ENCODE peak calls at places on chromosome 1, in six cellular contexts. W is RCC 7860, C is hypothalamus, Y is aorta, H is neuronal stem cell, K is AG08396. V is an unnamed sample.
A peak's percentile ranks its signal among the peaks of the same experiment; 100 is the strongest.

GRCh38 chr1:17438977-17439249 is 564 bp downstream of the RCC2 start:
- DNase-seq in W (no peak), C (no peak), Y (peak; percentile 74), H (no peak), K (no peak), V (no peak)

GRCh38 chr1:27018316-27018715 is 5.7 kb upstream of the TENT5B start:
- DNase-seq in W (no peak), C (no peak), Y (no peak), H (no peak), K (no peak), V (no peak)

GRCh38 chr1:65509912-65510680 is 89.6 kb downstream of the LEPR start:
- DNase-seq in W (peak; percentile 34), C (no peak), Y (no peak), H (no peak), K (no peak), V (no peak)

GRCh38 chr1:44713321-44713781 is 17.6 kb downstream of the RNU5D-1 start:
- DNase-seq in W (no peak), C (no peak), Y (no peak), H (no peak), K (no peak), V (no peak)

GRCh38 chr1:31762726-31763670 is 1.1 kb downstream of the ADGRB2 start:
- DNase-seq in W (peak; percentile 37), C (peak; percentile 75), Y (peak; percentile 89), H (peak; percentile 72), K (peak; percentile 86), V (no peak)

GRCh38 chr1:205309741-205310140 is 11.8 kb downstream of the NUAK2 start:
- DNase-seq in W (no peak), C (no peak), Y (no peak), H (no peak), K (no peak), V (no peak)

GRCh38 chr1:206814716-206815341 is 42.5 kb upstream of the IL10 start:
- DNase-seq in W (peak; percentile 32), C (no peak), Y (no peak), H (no peak), K (peak; percentile 47), V (peak; percentile 44)

GRCh38 chr1:42420145-42420544 is 35.7 kb downstream of the ZMYND12 start:
- DNase-seq in W (no peak), C (no peak), Y (no peak), H (no peak), K (no peak), V (no peak)

GRCh38 chr1:221122501-221122900 is 243.3 kb downstream of the HLX start:
- DNase-seq in W (no peak), C (no peak), Y (no peak), H (no peak), K (no peak), V (no peak)

GRCh38 chr1:68231627-68232303 is 558 bp downstream of the WLS start:
- DNase-seq in W (no peak), C (peak; percentile 42), Y (peak; percentile 85), H (no peak), K (peak; percentile 84), V (peak; percentile 55)

GRCh38 chr1:4787551-4787950 is 133.1 kb downstream of the AJAP1 start:
- DNase-seq in W (no peak), C (no peak), Y (no peak), H (no peak), K (no peak), V (no peak)

GRCh38 chr1:208420021-208420420 is 175.8 kb upstream of the PLXNA2 start:
- DNase-seq in W (no peak), C (no peak), Y (no peak), H (no peak), K (no peak), V (no peak)

GRCh38 chr1:231139659-231140650 is 21.9 kb upstream of the TRIM67 start:
- DNase-seq in W (peak; percentile 46), C (no peak), Y (no peak), H (no peak), K (peak; percentile 57), V (peak; percentile 97)

GRCh38 chr1:150069923-150070322 is 2.3 kb downstream of the VPS45 start:
- DNase-seq in W (no peak), C (no peak), Y (no peak), H (no peak), K (no peak), V (no peak)

V was measured in astrocyte of the cerebellum.